ENCODE peak calls at places on chromosomes 3 and 15, in four cellular contexts. B, D, C and P are unnamed samples.

GRCh38 chr3:98525494-98525893 is 2.8 kb upstream of the CLDND1 start:
- DNase-seq in B (no peak), C (no peak), D (no peak), P (no peak)

GRCh38 chr15:40357723-40358491 is at the start of gene DISP2:
- DNase-seq in D (no peak), C (peak), B (peak), P (peak)

GRCh38 chr15:58258501-58259274 is 120.5 kb downstream of the AQP9 start:
- DNase-seq in B (no peak), C (no peak), D (no peak), P (no peak)

GRCh38 chr3:113747719-113748046 is 848 bp downstream of the ATP6V1A start:
- DNase-seq in C (no peak), D (peak), B (peak), P (no peak)

GRCh38 chr3:195895078-195895899 is 13.1 kb downstream of the TNK2 start:
- DNase-seq in C (peak), B (peak), D (no peak), P (peak)

GRCh38 chr3:114527036-114527644 is 233.3 kb downstream of the TIGIT start:
- DNase-seq in C (no peak), B (no peak), D (no peak), P (no peak)

GRCh38 chr15:43204016-43204901 is 16.6 kb downstream of the EPB42 start:
- DNase-seq in D (no peak), B (peak), C (peak), P (peak)

GRCh38 chr3:194779729-194780224 is 94.1 kb downstream of the FAM43A start:
- DNase-seq in B (no peak), C (peak), D (no peak), P (no peak)

GRCh38 chr15:42042602-42043400 is 22.0 kb upstream of the PLA2G4E start:
- DNase-seq in B (no peak), C (no peak), D (no peak), P (no peak)

GRCh38 chr15:73885954-73886700 is 12.8 kb downstream of the TBC1D21 start:
- DNase-seq in D (no peak), B (no peak), C (no peak), P (no peak)

GRCh38 chr3:17088602-17089313 is 204.0 kb downstream of the PLCL2 start:
- DNase-seq in B (no peak), C (no peak), D (no peak), P (no peak)

GRCh38 chr3:148847351-148847750 is 17.7 kb upstream of the CPA3 start:
- DNase-seq in B (no peak), D (no peak), C (no peak), P (no peak)

GRCh38 chr3:40996382-40996781 is 202.9 kb upstream of the CTNNB1 start:
- DNase-seq in D (no peak), C (no peak), B (no peak), P (no peak)

GRCh38 chr15:54082836-54083492 is 104.7 kb downstream of the UNC13C start:
- DNase-seq in D (no peak), B (peak), C (peak), P (peak)

GRCh38 chr15:74869726-74870407 is 3.3 kb downstream of the SCAMP2 start:
- DNase-seq in C (peak), D (peak), B (no peak), P (peak)

GRCh38 chr3:132242095-132242494 is 75.1 kb upstream of the ACP3 start:
- DNase-seq in D (no peak), B (no peak), C (no peak), P (no peak)

GRCh38 chr3:128935922-128936321 is 56.5 kb downstream of the ACAD9 start:
- DNase-seq in B (no peak), C (no peak), D (no peak), P (no peak)

GRCh38 chr3:58055309-58055708 is 47.1 kb downstream of the FLNB start:
- DNase-seq in C (no peak), D (no peak), B (no peak), P (no peak)

GRCh38 chr15:63374686-63375520 is 6.7 kb downstream of the CA12 start:
- DNase-seq in B (no peak), D (no peak), C (peak), P (no peak)

GRCh38 chr3:190217081-190217480 is 96.4 kb upstream of the P3H2 start:
- DNase-seq in D (no peak), C (peak), B (no peak), P (no peak)

GRCh38 chr15:99411234-99411633 is 154.6 kb upstream of the MEF2A start:
- DNase-seq in B (no peak), D (no peak), C (no peak), P (no peak)

GRCh38 chr3:64144241-64144900 is 80.9 kb downstream of the PRICKLE2 start:
- DNase-seq in D (no peak), B (no peak), C (no peak), P (no peak)

GRCh38 chr3:24686764-24687163 is 192.1 kb upstream of the THRB start:
- DNase-seq in C (no peak), B (no peak), D (no peak), P (no peak)

GRCh38 chr15:100733786-100734185 is 131.4 kb downstream of the ASB7 start:
- DNase-seq in C (no peak), B (no peak), D (no peak), P (no peak)

GRCh38 chr3:47536221-47536891 is 22.8 kb upstream of the ELP6 start:
- DNase-seq in D (no peak), B (no peak), C (no peak), P (no peak)

GRCh38 chr3:29695201-29695904 is 414.5 kb downstream of the RBMS3 start:
- DNase-seq in C (no peak), B (no peak), D (no peak), P (no peak)

GRCh38 chr3:187743195-187744141 is 1.8 kb downstream of the BCL6 start:
- DNase-seq in D (no peak), B (peak), C (peak), P (no peak)

GRCh38 chr3:123993818-123994217 is 1.9 kb upstream of the ROPN1 start:
- DNase-seq in B (no peak), D (no peak), C (no peak), P (no peak)

GRCh38 chr15:57667171-57667924 is 39.2 kb upstream of the POLR2M start:
- DNase-seq in C (no peak), D (no peak), B (peak), P (no peak)

GRCh38 chr15:67067161-67067853 is 1.9 kb downstream of the SMAD3 start:
- DNase-seq in B (no peak), C (no peak), D (no peak), P (no peak)

GRCh38 chr15:68470049-68470738 is 38.2 kb upstream of the ITGA11 start:
- DNase-seq in D (no peak), B (no peak), C (no peak), P (no peak)

GRCh38 chr15:51706347-51706746 is 25.0 kb downstream of the SCG3 start:
- DNase-seq in D (no peak), C (no peak), B (no peak), P (no peak)
- TF ChIP-seq SPI1 in D (no peak), C (no peak), B (no peak), P (no peak)

GRCh38 chr3:32148356-32148755 is 41.9 kb downstream of the GPD1L start:
- DNase-seq in B (no peak), C (no peak), D (no peak), P (no peak)

GRCh38 chr3:32153414-32154016 is 47.1 kb downstream of the GPD1L start:
- DNase-seq in D (no peak), B (no peak), C (no peak), P (no peak)

GRCh38 chr3:32155117-32155516 is 48.7 kb downstream of the GPD1L start:
- DNase-seq in C (no peak), B (no peak), D (no peak), P (no peak)

GRCh38 chr3:32157600-32158264 is 51.3 kb downstream of the GPD1L start:
- DNase-seq in B (no peak), D (no peak), C (no peak), P (no peak)

DNA sequence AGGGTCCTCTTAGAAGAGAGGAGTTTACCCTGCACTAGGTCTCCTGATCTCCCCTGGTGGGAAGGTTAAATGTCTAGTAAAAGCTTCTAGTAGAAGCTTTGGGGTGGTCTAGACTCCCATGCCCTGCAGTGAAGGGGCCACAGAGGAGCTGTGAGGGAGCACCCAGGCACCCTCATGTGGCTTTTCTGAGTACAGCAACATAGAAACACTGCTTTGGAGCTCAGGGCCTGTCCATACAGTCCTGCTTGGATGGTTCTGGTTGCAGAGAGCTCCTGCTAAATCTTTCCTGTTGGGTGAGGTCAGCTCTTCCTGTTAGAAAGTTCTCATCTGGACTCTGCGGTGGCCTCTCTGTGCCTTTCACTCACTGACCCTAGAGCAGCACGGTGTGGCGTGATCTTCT is 47.8 kb downstream of the GPD1L start:
- DNase-seq in C (no peak), D (no peak), B (peak), P (no peak)
- TF ChIP-seq SPI1 in C (no peak), D (no peak), B (no peak), P (no peak)

GRCh38 chr3:27426926-27427325 is 57.3 kb downstream of the SLC4A7 start:
- DNase-seq in B (no peak), D (no peak), C (peak), P (no peak)

GRCh38 chr3:27425896-27426565 is 56.8 kb upstream of the NEK10 start:
- DNase-seq in D (no peak), C (no peak), B (no peak), P (no peak)

GRCh38 chr3:27428446-27428845 is 55.7 kb downstream of the SLC4A7 start:
- DNase-seq in C (no peak), D (no peak), B (no peak), P (no peak)

GRCh38 chr3:27429909-27430308 is 54.3 kb downstream of the SLC4A7 start:
- DNase-seq in B (no peak), D (no peak), C (no peak), P (no peak)

GRCh38 chr3:27431116-27431515 is 53.1 kb downstream of the SLC4A7 start:
- DNase-seq in B (no peak), C (no peak), D (no peak), P (no peak)
- TF ChIP-seq SPI1 in B (no peak), C (no peak), D (no peak), P (no peak)

GRCh38 chr15:92143765-92144164 is 249.9 kb upstream of the ST8SIA2 start:
- DNase-seq in C (no peak), B (peak), D (no peak), P (no peak)

GRCh38 chr15:92141607-92142006 is 252.1 kb upstream of the ST8SIA2 start:
- DNase-seq in C (no peak), B (no peak), D (no peak), P (no peak)

GRCh38 chr15:92140802-92141201 is 252.9 kb upstream of the ST8SIA2 start:
- DNase-seq in D (no peak), C (no peak), B (no peak), P (no peak)

DNA sequence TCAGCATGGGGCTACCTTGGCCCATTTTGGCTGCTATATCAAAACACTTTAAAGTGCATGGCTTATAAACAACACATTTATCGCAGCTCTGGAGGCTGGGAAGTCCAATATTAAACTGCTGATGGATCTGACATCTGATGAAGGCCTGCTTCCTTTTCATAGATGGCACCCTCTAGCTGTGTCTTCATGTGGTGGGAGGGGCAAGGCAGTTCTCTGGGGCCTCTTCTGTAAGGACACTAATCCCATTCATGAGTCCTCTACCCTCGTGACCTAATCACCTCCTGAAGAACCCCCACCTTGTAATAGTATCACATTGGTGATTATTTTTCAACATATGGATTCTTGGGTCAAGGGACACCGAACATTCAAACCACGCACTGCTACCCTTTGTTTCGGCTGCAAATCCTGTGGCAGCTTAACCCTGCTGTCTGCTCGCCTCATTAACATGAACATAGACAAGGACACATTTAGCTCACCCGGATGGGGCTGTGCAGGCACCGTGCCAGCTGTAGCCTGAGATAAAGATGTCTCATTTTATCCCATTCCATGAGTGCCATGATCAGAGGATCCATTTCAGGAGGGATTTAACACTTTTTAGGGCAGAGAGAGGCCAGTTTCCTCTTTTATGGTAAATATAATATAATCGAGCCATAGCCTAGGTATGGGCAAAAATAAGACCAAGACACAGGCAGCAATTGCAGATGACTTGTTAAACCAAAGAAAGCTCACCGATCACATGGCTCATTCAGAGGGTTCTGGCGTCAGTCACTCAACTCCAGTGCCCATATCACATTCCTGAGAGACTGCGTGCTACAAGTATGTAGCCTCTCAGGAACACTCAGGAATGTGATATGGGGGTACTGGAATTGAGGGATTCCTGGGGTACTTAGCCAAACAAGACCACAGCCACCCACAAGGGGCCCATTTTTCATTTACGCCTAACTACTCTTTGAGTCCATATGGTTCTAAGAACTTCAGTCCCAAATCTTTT is 251.1 kb upstream of the ST8SIA2 start:
- DNase-seq in B (no peak), D (no peak), C (no peak), P (no peak)
- TF ChIP-seq SPI1 in B (no peak), D (no peak), C (no peak), P (no peak)

GRCh38 chr15:90873998-90874605 is 5.7 kb downstream of the FURIN start:
- DNase-seq in B (peak), D (no peak), C (no peak), P (no peak)
- TF ChIP-seq SPI1 in B (no peak), D (no peak), C (no peak), P (no peak)

GRCh38 chr15:65189102-65189740 is 4.1 kb upstream of the CLPX start:
- DNase-seq in D (no peak), C (peak), B (peak), P (no peak)
- TF ChIP-seq SPI1 in D (no peak), C (no peak), B (no peak), P (no peak)